ENCODE peak calls at places on chromosomes 2 and 18, in seven cellular contexts. D, E, U, I, T, J and Z are unnamed samples.

GRCh38 chr2:127106457-127106997 is 427 bp downstream of the BIN1 start:
- DNase-seq in D (peak), E (no peak), U (no peak), I (no peak), T (no peak), J (no peak), Z (peak)

GRCh38 chr18:45559258-45559657 is 56.0 kb upstream of the SLC14A2 start:
- DNase-seq in D (no peak), E (no peak), U (no peak), I (no peak), T (no peak), J (no peak), Z (no peak)

GRCh38 chr18:9474103-9474982 is 970 bp upstream of the RALBP1 start:
- DNase-seq in D (peak), E (no peak), U (no peak), I (peak), T (no peak), J (peak), Z (no peak)

GRCh38 chr2:170694316-170694715 is 20.8 kb upstream of the SP5 start:
- DNase-seq in D (no peak), E (no peak), U (no peak), I (no peak), T (no peak), J (no peak), Z (no peak)

GRCh38 chr18:9092665-9093064 is 9.8 kb upstream of the NDUFV2 start:
- DNase-seq in D (no peak), E (no peak), U (no peak), I (no peak), T (no peak), J (peak), Z (no peak)

GRCh38 chr2:70443078-70443465 is 110.6 kb downstream of the TGFA start:
- DNase-seq in D (peak), E (no peak), U (no peak), I (no peak), T (no peak), J (no peak), Z (no peak)

GRCh38 chr2:163548970-163549369 is 186.8 kb downstream of the FIGN start:
- DNase-seq in D (no peak), E (no peak), U (no peak), I (no peak), T (no peak), J (no peak), Z (no peak)

GRCh38 chr2:119749405-119750066 is 10.2 kb upstream of the PTPN4 start:
- DNase-seq in D (no peak), E (no peak), U (no peak), I (no peak), T (no peak), J (no peak), Z (no peak)

GRCh38 chr2:218270721-218271486 is 585 bp downstream of the PNKD start:
- DNase-seq in D (no peak), E (no peak), U (no peak), I (no peak), T (no peak), J (no peak), Z (no peak)

GRCh38 chr2:37600735-37601134 is 70.7 kb downstream of the CDC42EP3 start:
- DNase-seq in D (no peak), E (no peak), U (no peak), I (no peak), T (no peak), J (no peak), Z (no peak)

GRCh38 chr2:170743530-170744239 is 26.5 kb upstream of the ERICH2 start:
- DNase-seq in D (no peak), E (peak), U (no peak), I (no peak), T (no peak), J (no peak), Z (no peak)

GRCh38 chr2:235537587-235537986 is 43.7 kb downstream of the AGAP1 start:
- DNase-seq in D (no peak), E (no peak), U (no peak), I (no peak), T (no peak), J (no peak), Z (no peak)

GRCh38 chr2:102514061-102514785 is 41.2 kb downstream of the SLC9A4 start:
- DNase-seq in D (no peak), E (peak), U (no peak), I (peak), T (no peak), J (peak), Z (no peak)

GRCh38 chr2:127498386-127498785 is 27.9 kb downstream of the IWS1 start:
- DNase-seq in D (no peak), E (no peak), U (no peak), I (no peak), T (no peak), J (peak), Z (no peak)

GRCh38 chr18:37754141-37754540 is 188.5 kb upstream of the CELF4 start:
- DNase-seq in D (no peak), E (no peak), U (no peak), I (no peak), T (no peak), J (no peak), Z (no peak)

GRCh38 chr2:98134138-98134537 is 47.2 kb downstream of the VWA3B start:
- DNase-seq in D (no peak), E (no peak), U (no peak), I (no peak), T (peak), J (no peak), Z (no peak)

GRCh38 chr18:3481696-3482210 is 31.8 kb downstream of the TGIF1 start:
- DNase-seq in D (peak), E (peak), U (no peak), I (peak), T (no peak), J (peak), Z (no peak)

GRCh38 chr2:157328133-157328532 is 2.5 kb upstream of the ERMN start:
- DNase-seq in D (no peak), E (no peak), U (no peak), I (no peak), T (no peak), J (no peak), Z (no peak)

GRCh38 chr18:7856733-7857132 is 289.6 kb downstream of the PTPRM start:
- DNase-seq in D (no peak), E (no peak), U (no peak), I (peak), T (no peak), J (peak), Z (no peak)

GRCh38 chr18:57353137-57353939 is 981 bp downstream of the ST8SIA3 start:
- DNase-seq in D (no peak), E (no peak), U (no peak), I (no peak), T (no peak), J (no peak), Z (no peak)

GRCh38 chr2:131535526-131535925 is 7.8 kb downstream of the CCDC74A start:
- DNase-seq in D (peak), E (no peak), U (no peak), I (no peak), T (no peak), J (no peak), Z (no peak)

GRCh38 chr18:10519366-10519765 is 6.5 kb upstream of the NAPG start:
- DNase-seq in D (no peak), E (no peak), U (no peak), I (no peak), T (no peak), J (no peak), Z (no peak)

GRCh38 chr2:230444832-230445231 is 28.8 kb downstream of the SP100 start:
- DNase-seq in D (no peak), E (no peak), U (no peak), I (no peak), T (peak), J (no peak), Z (no peak)

GRCh38 chr2:168428431-168428830 is 27.6 kb upstream of the CERS6 start:
- DNase-seq in D (no peak), E (no peak), U (no peak), I (no peak), T (no peak), J (no peak), Z (no peak)

GRCh38 chr2:169983506-169983905 is 156.3 kb downstream of the UBR3 start:
- DNase-seq in D (no peak), E (no peak), U (no peak), I (no peak), T (no peak), J (no peak), Z (no peak)

GRCh38 chr2:28408764-28409599 is 16.3 kb downstream of the FOSL2 start:
- DNase-seq in D (no peak), E (no peak), U (no peak), I (peak), T (no peak), J (no peak), Z (no peak)

GRCh38 chr2:44616616-44617266 is 255.0 kb downstream of the CAMKMT start:
- DNase-seq in D (no peak), E (no peak), U (no peak), I (no peak), T (peak), J (no peak), Z (no peak)

GRCh38 chr2:72954376-72955187 is 37.3 kb downstream of the EMX1 start:
- DNase-seq in D (no peak), E (no peak), U (no peak), I (no peak), T (no peak), J (no peak), Z (no peak)
- H3K4me3 ChIP-seq in D (no peak), E (no peak), U (no peak), I (no peak), T (no peak), J (no peak), Z (no peak)

GRCh38 chr2:174593574-174594203 is 3.9 kb downstream of the WIPF1 start:
- DNase-seq in D (no peak), E (no peak), U (no peak), I (no peak), T (peak), J (no peak), Z (no peak)
- TF ChIP-seq POLR2AphosphoS5 in D (no peak), E (no peak), U (no peak), I (no peak), T (peak), J (no peak), Z (no peak)

DNA sequence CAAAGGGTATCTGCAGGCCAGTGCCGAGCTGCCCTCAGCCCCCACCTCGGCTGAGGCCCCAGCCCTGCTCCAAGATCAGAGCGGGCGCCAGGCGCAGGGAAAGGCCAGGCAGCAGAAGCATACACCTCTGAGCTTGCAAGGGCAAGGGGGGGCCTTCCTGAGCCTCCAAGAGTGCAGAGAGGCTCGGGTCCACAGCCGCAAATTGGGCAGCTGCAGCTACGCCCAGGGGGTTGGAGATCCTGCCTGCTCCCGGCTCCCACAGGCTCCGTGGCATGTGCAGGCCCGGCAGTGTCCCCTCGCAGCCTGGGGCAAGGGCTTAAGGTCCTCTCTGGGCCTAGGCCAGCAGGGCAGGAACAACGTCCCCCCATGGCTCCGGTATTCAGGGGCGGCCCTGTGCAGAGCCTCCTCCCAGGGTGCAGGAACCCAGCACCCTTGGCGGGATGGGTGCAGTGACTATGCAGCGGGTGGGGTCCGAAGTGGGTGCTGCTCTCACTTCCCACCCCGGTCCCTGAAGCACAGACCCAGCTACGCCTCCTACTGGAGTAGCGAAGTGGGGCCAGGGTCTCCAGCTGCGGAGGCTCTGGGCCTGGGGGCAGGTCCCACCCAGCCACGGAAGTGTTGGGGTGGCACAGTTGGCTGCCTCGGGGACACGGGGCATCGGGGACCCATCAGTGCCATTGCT is 120.2 kb upstream of the TMEFF2 start:
- DNase-seq in D (no peak), E (no peak), U (no peak), I (no peak), T (no peak), J (no peak), Z (no peak)
- H3K27ac ChIP-seq in D (no peak), E (no peak), U (no peak), I (no peak), T (no peak), J (no peak), Z (no peak)

GRCh38 chr2:88077076-88077475 is 9.5 kb downstream of the SMYD1 start:
- DNase-seq in D (no peak), E (no peak), U (no peak), I (no peak), T (no peak), J (no peak), Z (no peak)

GRCh38 chr2:88080545-88080944 is 12.9 kb downstream of the SMYD1 start:
- DNase-seq in D (no peak), E (no peak), U (no peak), I (no peak), T (no peak), J (no peak), Z (no peak)

GRCh38 chr2:88081924-88082609 is 14.4 kb downstream of the SMYD1 start:
- DNase-seq in D (no peak), E (no peak), U (no peak), I (no peak), T (no peak), J (no peak), Z (no peak)

GRCh38 chr2:88074854-88075292 is 7.2 kb downstream of the SMYD1 start:
- DNase-seq in D (no peak), E (no peak), U (no peak), I (no peak), T (no peak), J (no peak), Z (no peak)

GRCh38 chr2:88078624-88079169 is 11.1 kb downstream of the SMYD1 start:
- DNase-seq in D (no peak), E (no peak), U (no peak), I (no peak), T (no peak), J (no peak), Z (no peak)
- H3K4me3 ChIP-seq in D (no peak), E (no peak), U (no peak), I (no peak), T (no peak), J (no peak), Z (no peak)

GRCh38 chr2:32862269-32863055 is 84.3 kb upstream of the LTBP1 start:
- DNase-seq in D (no peak), E (no peak), U (no peak), I (no peak), T (no peak), J (no peak), Z (no peak)
- TF ChIP-seq POLR2AphosphoS5 in D (no peak), E (no peak), U (no peak), I (no peak), T (no peak), J (no peak), Z (no peak)

GRCh38 chr2:62814132-62814531 is 108.6 kb downstream of the EHBP1 start:
- DNase-seq in D (no peak), E (no peak), U (no peak), I (no peak), T (no peak), J (no peak), Z (no peak)
- H3K27ac ChIP-seq in D (no peak), E (no peak), U (no peak), I (no peak), T (no peak), J (no peak), Z (no peak)